ENCODE peak calls at places on chromosome 18, in ten cellular contexts. One of them, this sample, is unnamed.

GRCh38 chr18:78431606-78432005 is 548.0 kb upstream of the SALL3 start:
- DNase-seq in endodermal cell: peak; percentile 81
- DNase-seq in AG10803: no peak
- DNase-seq in HTR-8/SVneo: no peak
- DNase-seq in left colon: no peak
- DNase-seq in activated naive CD4-positive, alpha-beta T cell treated with Interleukin-2 at 50 U/mL for 16 hours: no peak
- DNase-seq in HT1080: no peak
- DNase-seq in GDM1: no peak
- DNase-seq in nephron progenitor cell: no peak
- DNase-seq in activated T-helper 1 cell treated with Interleukin-2 at 50 U/mL for 16 hours: no peak
- DNase-seq in this sample: no peak

GRCh38 chr18:38933322-38933721 is 1367.7 kb upstream of the CELF4 start:
- DNase-seq in endodermal cell: no peak
- DNase-seq in AG10803: no peak
- DNase-seq in HTR-8/SVneo: no peak
- DNase-seq in left colon: no peak
- DNase-seq in activated naive CD4-positive, alpha-beta T cell treated with Interleukin-2 at 50 U/mL for 16 hours: no peak
- DNase-seq in HT1080: no peak
- DNase-seq in GDM1: no peak
- DNase-seq in nephron progenitor cell: no peak
- DNase-seq in activated T-helper 1 cell treated with Interleukin-2 at 50 U/mL for 16 hours: no peak
- DNase-seq in this sample: no peak

GRCh38 chr18:26003817-26004216 is 86.6 kb downstream of the SS18 start:
- DNase-seq in endodermal cell: no peak
- DNase-seq in AG10803: no peak
- DNase-seq in HTR-8/SVneo: no peak
- DNase-seq in left colon: no peak
- DNase-seq in activated naive CD4-positive, alpha-beta T cell treated with Interleukin-2 at 50 U/mL for 16 hours: no peak
- DNase-seq in HT1080: no peak
- DNase-seq in GDM1: no peak
- DNase-seq in nephron progenitor cell: no peak
- DNase-seq in activated T-helper 1 cell treated with Interleukin-2 at 50 U/mL for 16 hours: no peak
- DNase-seq in this sample: no peak

GRCh38 chr18:33744032-33744697 is 166.1 kb downstream of the ASXL3 start:
- DNase-seq in endodermal cell: peak; percentile 58
- DNase-seq in AG10803: no peak
- DNase-seq in HTR-8/SVneo: no peak
- DNase-seq in left colon: no peak
- DNase-seq in activated naive CD4-positive, alpha-beta T cell treated with Interleukin-2 at 50 U/mL for 16 hours: no peak
- DNase-seq in HT1080: no peak
- DNase-seq in GDM1: no peak
- DNase-seq in nephron progenitor cell: no peak
- DNase-seq in activated T-helper 1 cell treated with Interleukin-2 at 50 U/mL for 16 hours: no peak
- DNase-seq in this sample: no peak

GRCh38 chr18:31233550-31234306 is 71.1 kb upstream of the DSC1 start:
- DNase-seq in endodermal cell: no peak
- DNase-seq in AG10803: no peak
- DNase-seq in HTR-8/SVneo: no peak
- DNase-seq in left colon: no peak
- DNase-seq in activated naive CD4-positive, alpha-beta T cell treated with Interleukin-2 at 50 U/mL for 16 hours: no peak
- DNase-seq in HT1080: no peak
- DNase-seq in GDM1: no peak
- DNase-seq in nephron progenitor cell: no peak
- DNase-seq in activated T-helper 1 cell treated with Interleukin-2 at 50 U/mL for 16 hours: no peak
- DNase-seq in this sample: no peak

GRCh38 chr18:55251186-55251995 is 292.1 kb upstream of the CCDC68 start:
- DNase-seq in endodermal cell: no peak
- DNase-seq in AG10803: peak; percentile 68
- DNase-seq in HTR-8/SVneo: no peak
- DNase-seq in left colon: no peak
- DNase-seq in activated naive CD4-positive, alpha-beta T cell treated with Interleukin-2 at 50 U/mL for 16 hours: no peak
- DNase-seq in HT1080: no peak
- DNase-seq in GDM1: no peak
- DNase-seq in nephron progenitor cell: peak; percentile 13
- DNase-seq in activated T-helper 1 cell treated with Interleukin-2 at 50 U/mL for 16 hours: no peak
- DNase-seq in this sample: no peak

GRCh38 chr18:24535831-24536230 is 75.4 kb downstream of the HRH4 start:
- DNase-seq in endodermal cell: no peak
- DNase-seq in AG10803: no peak
- DNase-seq in HTR-8/SVneo: no peak
- DNase-seq in left colon: no peak
- DNase-seq in activated naive CD4-positive, alpha-beta T cell treated with Interleukin-2 at 50 U/mL for 16 hours: no peak
- DNase-seq in HT1080: no peak
- DNase-seq in GDM1: no peak
- DNase-seq in nephron progenitor cell: no peak
- DNase-seq in activated T-helper 1 cell treated with Interleukin-2 at 50 U/mL for 16 hours: no peak
- DNase-seq in this sample: no peak

GRCh38 chr18:39772155-39772919 is 2182.7 kb upstream of the PIK3C3 start:
- DNase-seq in endodermal cell: no peak
- DNase-seq in AG10803: no peak
- DNase-seq in HTR-8/SVneo: no peak
- DNase-seq in left colon: no peak
- DNase-seq in activated naive CD4-positive, alpha-beta T cell treated with Interleukin-2 at 50 U/mL for 16 hours: no peak
- DNase-seq in HT1080: peak; percentile 11
- DNase-seq in GDM1: no peak
- DNase-seq in nephron progenitor cell: no peak
- DNase-seq in activated T-helper 1 cell treated with Interleukin-2 at 50 U/mL for 16 hours: no peak
- DNase-seq in this sample: no peak

GRCh38 chr18:60020107-60020925 is 120.5 kb downstream of the PMAIP1 start:
- DNase-seq in endodermal cell: peak; percentile 50
- DNase-seq in AG10803: peak; percentile 86
- DNase-seq in HTR-8/SVneo: no peak
- DNase-seq in left colon: no peak
- DNase-seq in activated naive CD4-positive, alpha-beta T cell treated with Interleukin-2 at 50 U/mL for 16 hours: no peak
- DNase-seq in HT1080: no peak
- DNase-seq in GDM1: no peak
- DNase-seq in nephron progenitor cell: peak; percentile 13
- DNase-seq in activated T-helper 1 cell treated with Interleukin-2 at 50 U/mL for 16 hours: no peak
- DNase-seq in this sample: no peak

GRCh38 chr18:45423664-45424063 is 191.6 kb upstream of the SLC14A2 start:
- DNase-seq in endodermal cell: no peak
- DNase-seq in AG10803: peak; percentile 51
- DNase-seq in HTR-8/SVneo: no peak
- DNase-seq in left colon: no peak
- DNase-seq in activated naive CD4-positive, alpha-beta T cell treated with Interleukin-2 at 50 U/mL for 16 hours: no peak
- DNase-seq in HT1080: no peak
- DNase-seq in GDM1: no peak
- DNase-seq in nephron progenitor cell: no peak
- DNase-seq in activated T-helper 1 cell treated with Interleukin-2 at 50 U/mL for 16 hours: no peak
- DNase-seq in this sample: no peak

GRCh38 chr18:29271496-29271895 is 1094.6 kb upstream of the CDH2 start:
- DNase-seq in endodermal cell: no peak
- DNase-seq in AG10803: peak; percentile 3
- DNase-seq in HTR-8/SVneo: no peak
- DNase-seq in left colon: no peak
- DNase-seq in activated naive CD4-positive, alpha-beta T cell treated with Interleukin-2 at 50 U/mL for 16 hours: no peak
- DNase-seq in HT1080: peak; percentile 3
- DNase-seq in GDM1: no peak
- DNase-seq in nephron progenitor cell: no peak
- DNase-seq in activated T-helper 1 cell treated with Interleukin-2 at 50 U/mL for 16 hours: no peak
- DNase-seq in this sample: no peak

GRCh38 chr18:3682061-3682460 is 232.1 kb downstream of the TGIF1 start:
- DNase-seq in endodermal cell: peak; percentile 7
- DNase-seq in AG10803: no peak
- DNase-seq in HTR-8/SVneo: no peak
- DNase-seq in left colon: no peak
- DNase-seq in activated naive CD4-positive, alpha-beta T cell treated with Interleukin-2 at 50 U/mL for 16 hours: no peak
- DNase-seq in HT1080: no peak
- DNase-seq in GDM1: no peak
- DNase-seq in nephron progenitor cell: no peak
- DNase-seq in activated T-helper 1 cell treated with Interleukin-2 at 50 U/mL for 16 hours: no peak
- DNase-seq in this sample: no peak

GRCh38 chr18:23306842-23307241 is 146.2 kb upstream of the RIOK3 start:
- DNase-seq in endodermal cell: no peak
- DNase-seq in AG10803: no peak
- DNase-seq in HTR-8/SVneo: no peak
- DNase-seq in left colon: no peak
- DNase-seq in activated naive CD4-positive, alpha-beta T cell treated with Interleukin-2 at 50 U/mL for 16 hours: no peak
- DNase-seq in HT1080: no peak
- DNase-seq in GDM1: no peak
- DNase-seq in nephron progenitor cell: no peak
- DNase-seq in activated T-helper 1 cell treated with Interleukin-2 at 50 U/mL for 16 hours: no peak
- DNase-seq in this sample: no peak

GRCh38 chr18:9802774-9803697 is 82.7 kb upstream of the TXNDC2 start:
- DNase-seq in endodermal cell: peak; percentile 69
- DNase-seq in AG10803: peak; percentile 29
- DNase-seq in HTR-8/SVneo: no peak
- DNase-seq in left colon: no peak
- DNase-seq in activated naive CD4-positive, alpha-beta T cell treated with Interleukin-2 at 50 U/mL for 16 hours: no peak
- DNase-seq in HT1080: no peak
- DNase-seq in GDM1: no peak
- DNase-seq in nephron progenitor cell: no peak
- DNase-seq in activated T-helper 1 cell treated with Interleukin-2 at 50 U/mL for 16 hours: no peak
- DNase-seq in this sample: no peak

GRCh38 chr18:56451188-56451587 is 187.2 kb downstream of the TXNL1 start:
- DNase-seq in endodermal cell: no peak
- DNase-seq in AG10803: no peak
- DNase-seq in HTR-8/SVneo: no peak
- DNase-seq in left colon: no peak
- DNase-seq in activated naive CD4-positive, alpha-beta T cell treated with Interleukin-2 at 50 U/mL for 16 hours: no peak
- DNase-seq in HT1080: no peak
- DNase-seq in GDM1: no peak
- DNase-seq in nephron progenitor cell: no peak
- DNase-seq in activated T-helper 1 cell treated with Interleukin-2 at 50 U/mL for 16 hours: no peak
- DNase-seq in this sample: no peak

GRCh38 chr18:43587538-43588153 is 310.4 kb upstream of the SYT4 start:
- DNase-seq in endodermal cell: no peak
- DNase-seq in AG10803: peak; percentile 45
- DNase-seq in HTR-8/SVneo: peak; percentile 6
- DNase-seq in left colon: no peak
- DNase-seq in activated naive CD4-positive, alpha-beta T cell treated with Interleukin-2 at 50 U/mL for 16 hours: no peak
- DNase-seq in HT1080: peak; percentile 41
- DNase-seq in GDM1: no peak
- DNase-seq in nephron progenitor cell: no peak
- DNase-seq in activated T-helper 1 cell treated with Interleukin-2 at 50 U/mL for 16 hours: no peak
- DNase-seq in this sample: no peak

GRCh38 chr18:49647496-49648168 is 85.8 kb downstream of the LIPG start:
- DNase-seq in endodermal cell: peak; percentile 44
- DNase-seq in AG10803: peak; percentile 9
- DNase-seq in HTR-8/SVneo: no peak
- DNase-seq in left colon: no peak
- DNase-seq in activated naive CD4-positive, alpha-beta T cell treated with Interleukin-2 at 50 U/mL for 16 hours: no peak
- DNase-seq in HT1080: peak; percentile 73
- DNase-seq in GDM1: no peak
- DNase-seq in nephron progenitor cell: no peak
- DNase-seq in activated T-helper 1 cell treated with Interleukin-2 at 50 U/mL for 16 hours: no peak
- DNase-seq in this sample: no peak